ENCODE peak calls at places on chromosomes 5 and 9, in eight cellular contexts. X is nephron progenitor cell, E is stomach, T is RWPE2, M is AG09309, Y is tibial nerve, W is bronchial epithelial cell, L is omental fat pad. Q is an unnamed sample.

GRCh38 chr5:59756373-59757035 is 137.0 kb downstream of the PDE4D start:
- DNase-seq in X (no peak), E (no peak), T (no peak), M (no peak), Y (no peak), W (peak; percentile 67), L (no peak), Q (no peak)

GRCh38 chr9:89022902-89023301 is 31.6 kb downstream of the S1PR3 start:
- DNase-seq in X (no peak), E (peak; percentile 40), T (no peak), M (no peak), Y (peak; percentile 43), W (peak; percentile 15), L (no peak), Q (no peak)

GRCh38 chr5:34410411-34411139 is 245.6 kb upstream of the RAI14 start:
- DNase-seq in X (no peak), E (no peak), T (no peak), M (no peak), Y (no peak), W (peak; percentile 11), L (no peak), Q (no peak)

GRCh38 chr5:167870055-167870454 is 421.4 kb upstream of the WWC1 start:
- DNase-seq in X (no peak), E (no peak), T (no peak), M (peak; percentile 29), Y (no peak), W (no peak), L (no peak), Q (no peak)

GRCh38 chr5:142843029-142843905 is 73.1 kb downstream of the ARHGAP26 start:
- DNase-seq in X (no peak), E (no peak), T (no peak), M (no peak), Y (peak; percentile 37), W (no peak), L (no peak), Q (no peak)

GRCh38 chr5:172336666-172337310 is 53.2 kb upstream of the UBTD2 start:
- DNase-seq in X (no peak), E (no peak), T (no peak), M (no peak), Y (no peak), W (no peak), L (no peak), Q (no peak)

GRCh38 chr9:100281069-100281468 is 71.7 kb downstream of the TEX10 start:
- DNase-seq in X (no peak), E (no peak), T (no peak), M (no peak), Y (no peak), W (no peak), L (no peak), Q (no peak)

GRCh38 chr5:2267991-2268390 is 385.3 kb upstream of the IRX4 start:
- DNase-seq in X (no peak), E (no peak), T (no peak), M (no peak), Y (no peak), W (no peak), L (no peak), Q (no peak)

GRCh38 chr5:9546973-9547947 is 1.4 kb upstream of the SEMA5A start:
- DNase-seq in X (peak; percentile 22), E (no peak), T (peak; percentile 71), M (peak; percentile 68), Y (no peak), W (peak; percentile 27), L (no peak), Q (no peak)

GRCh38 chr5:179827684-179828083 is 7.0 kb downstream of the SQSTM1 start:
- DNase-seq in X (no peak), E (no peak), T (no peak), M (no peak), Y (no peak), W (peak; percentile 35), L (no peak), Q (peak; percentile 33)

GRCh38 chr5:36073595-36074216 is 7.0 kb upstream of the UGT3A2 start:
- DNase-seq in X (no peak), E (no peak), T (no peak), M (no peak), Y (no peak), W (peak; percentile 16), L (no peak), Q (no peak)

GRCh38 chr5:154370119-154370518 is 75.7 kb upstream of the SAP30L start:
- DNase-seq in X (no peak), E (no peak), T (no peak), M (no peak), Y (no peak), W (no peak), L (no peak), Q (no peak)

GRCh38 chr5:172666251-172666650 is 25.2 kb downstream of the NEURL1B start:
- DNase-seq in X (no peak), E (no peak), T (no peak), M (no peak), Y (no peak), W (no peak), L (no peak), Q (no peak)

GRCh38 chr9:133768371-133768858 is 30.3 kb upstream of the SARDH start:
- DNase-seq in X (no peak), E (peak; percentile 21), T (peak; percentile 63), M (no peak), Y (no peak), W (no peak), L (no peak), Q (no peak)

GRCh38 chr9:111728143-111728542 is 66.6 kb downstream of the SHOC1 start:
- DNase-seq in X (no peak), E (no peak), T (no peak), M (no peak), Y (no peak), W (peak; percentile 92), L (no peak), Q (no peak)

GRCh38 chr9:119375892-119376291 is 6.7 kb upstream of the BRINP1 start:
- DNase-seq in X (peak; percentile 51), E (no peak), T (no peak), M (no peak), Y (no peak), W (peak; percentile 3), L (no peak), Q (peak; percentile 69)

DNA sequence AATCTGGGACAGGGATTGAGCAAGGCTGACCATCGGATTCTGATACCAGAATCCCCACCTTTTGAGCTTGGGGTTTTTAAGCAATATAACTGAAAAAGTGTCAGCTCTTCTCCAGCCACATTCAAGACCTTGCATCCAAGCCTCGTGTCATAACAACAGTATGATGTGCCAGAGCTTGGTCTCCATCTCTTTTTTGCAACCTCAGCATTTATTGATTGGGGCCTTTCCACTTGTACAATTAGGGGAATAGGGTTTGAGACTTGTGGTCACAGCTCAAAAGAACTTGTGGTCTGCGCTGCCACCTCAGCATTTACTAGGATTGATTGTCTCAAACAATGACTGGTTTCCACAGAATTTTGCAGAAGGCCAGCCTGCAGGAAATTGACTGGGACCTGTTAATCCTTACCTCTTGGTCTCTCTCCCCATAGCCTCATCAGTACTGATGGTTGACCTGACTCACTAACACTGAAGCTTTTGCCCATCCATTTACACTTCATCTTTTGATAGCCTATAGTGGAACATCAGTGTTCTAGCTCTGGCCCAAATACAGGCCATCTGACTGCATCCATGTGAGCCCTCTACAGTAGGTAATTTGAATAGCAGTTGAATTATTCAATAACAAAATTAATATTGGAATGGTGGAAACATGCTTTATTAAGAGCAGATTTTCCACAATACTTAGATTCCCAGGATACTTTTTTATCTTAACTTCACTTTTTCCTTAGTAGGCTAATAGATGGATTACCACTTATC is 381.6 kb upstream of the PRR16 start:
- DNase-seq in X (no peak), E (no peak), T (no peak), M (no peak), Y (no peak), W (no peak), L (no peak), Q (no peak)
- TF ChIP-seq CTCF in X (no peak), E (no peak), T (peak; percentile 8), M (no peak), Y (no peak), W (no peak), L (no peak), Q (no peak)

GRCh38 chr9:98254236-98255063 is 999 bp downstream of the TBC1D2 start:
- DNase-seq in X (no peak), E (no peak), T (no peak), M (no peak), Y (no peak), W (peak; percentile 81), L (no peak), Q (no peak)

GRCh38 chr9:98255578-98256296 is at the start of gene TBC1D2:
- DNase-seq in X (peak; percentile 98), E (peak; percentile 99), T (peak; percentile 96), M (peak; percentile 57), Y (peak; percentile 92), W (peak; percentile 87), L (peak; percentile 91), Q (peak; percentile 98)

GRCh38 chr9:98256632-98257218 is 1.3 kb upstream of the TBC1D2 start:
- DNase-seq in X (peak; percentile 16), E (no peak), T (no peak), M (no peak), Y (no peak), W (no peak), L (no peak), Q (no peak)

GRCh38 chr9:98253563-98253962 is 1.9 kb downstream of the TBC1D2 start:
- DNase-seq in X (no peak), E (no peak), T (no peak), M (no peak), Y (no peak), W (peak; percentile 42), L (no peak), Q (no peak)

GRCh38 chr9:98255064-98255577 is 328 bp downstream of the TBC1D2 start:
- DNase-seq in X (no peak), E (peak; percentile 46), T (no peak), M (no peak), Y (no peak), W (peak; percentile 42), L (peak; percentile 31), Q (no peak)
- TF ChIP-seq CTCF in X (no peak), E (no peak), T (no peak), M (peak; percentile 6), Y (no peak), W (no peak), L (no peak), Q (peak; percentile 7)

DNA sequence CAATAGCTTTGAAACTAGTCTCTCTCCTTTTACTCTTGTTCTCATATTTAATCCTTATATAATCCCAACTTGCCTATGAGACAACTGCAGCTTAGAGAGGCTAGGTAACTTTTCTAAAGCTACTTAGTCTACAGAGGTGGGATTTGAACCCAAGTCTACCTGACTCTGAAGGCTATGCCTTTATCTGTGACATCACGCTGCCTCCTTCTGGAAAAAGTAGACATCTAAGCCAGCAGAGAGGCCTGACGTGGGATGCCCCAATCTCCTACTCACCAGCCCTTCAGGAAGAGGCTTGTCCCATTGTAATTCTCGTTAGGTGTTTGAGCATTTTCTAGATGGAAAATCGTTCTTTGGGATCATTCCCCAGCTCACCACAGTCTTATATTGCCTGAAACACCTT is 167.5 kb downstream of the HSPA4 start:
- DNase-seq in X (no peak), E (no peak), T (no peak), M (no peak), Y (no peak), W (no peak), L (no peak), Q (no peak)
- TF ChIP-seq CTCF in X (no peak), E (no peak), T (no peak), M (no peak), Y (no peak), W (no peak), L (no peak), Q (no peak)

DNA sequence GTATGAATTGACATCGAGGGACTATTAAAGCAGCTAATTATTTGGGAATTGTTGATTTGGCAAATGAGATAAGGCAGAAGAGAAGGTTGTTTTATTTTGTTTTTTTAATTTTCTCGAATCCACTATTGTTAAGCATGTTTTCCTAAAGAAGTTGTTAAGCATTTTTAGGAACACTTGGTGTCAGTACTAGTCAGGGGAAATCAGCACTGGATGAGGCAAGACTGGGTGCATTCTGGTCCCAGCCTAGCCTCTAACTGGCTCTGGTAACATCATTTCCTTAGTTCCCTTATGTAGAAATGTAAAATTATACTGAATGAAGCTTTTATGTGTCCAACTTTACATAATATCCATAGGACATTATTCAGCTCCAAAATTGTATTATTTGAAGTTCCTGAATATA is 196.0 kb downstream of the PCSK5 start:
- DNase-seq in X (no peak), E (no peak), T (no peak), M (no peak), Y (no peak), W (peak; percentile 12), L (no peak), Q (no peak)
- TF ChIP-seq CTCF in X (no peak), E (no peak), T (no peak), M (no peak), Y (no peak), W (no peak), L (no peak), Q (no peak)

Q was measured in glutamatergic neuron.